ENCODE peak calls at places on chromosomes 13 and 19, in five cellular contexts. M, K, L, N and D are unnamed samples.
A peak's percentile ranks its signal among the peaks of the same experiment; 100 is the strongest.

GRCh38 chr19:2269244-2270156 is 12.5 kb downstream of the PEAK3 start:
- DNase-seq in M (peak; percentile 99), K (peak; percentile 96), L (peak; percentile 99), N (peak; percentile 99), D (peak; percentile 98)

GRCh38 chr13:98110749-98111148 is 32.1 kb upstream of the FARP1 start:
- DNase-seq in M (no peak), K (no peak), L (no peak), N (no peak), D (no peak)

GRCh38 chr19:711224-711623 is 2.5 kb downstream of the PALM start:
- DNase-seq in M (no peak), K (no peak), L (no peak), N (no peak), D (no peak)

GRCh38 chr19:47762615-47763308 is 15.7 kb upstream of the SELENOW start:
- DNase-seq in M (no peak), K (no peak), L (no peak), N (no peak), D (no peak)

GRCh38 chr13:44726214-44726613 is 150.1 kb upstream of the TSC22D1 start:
- DNase-seq in M (no peak), K (no peak), L (no peak), N (no peak), D (no peak)

GRCh38 chr19:40674291-40674690 is 16.2 kb downstream of the NUMBL start:
- DNase-seq in M (no peak), K (peak; percentile 65), L (no peak), N (no peak), D (no peak)

GRCh38 chr13:62710766-62711165 is 1295.1 kb upstream of the PCDH20 start:
- DNase-seq in M (no peak), K (no peak), L (no peak), N (no peak), D (no peak)

GRCh38 chr19:32598022-32598421 is 17.0 kb downstream of the PDCD5 start:
- DNase-seq in M (no peak), K (no peak), L (no peak), N (no peak), D (no peak)

DNA sequence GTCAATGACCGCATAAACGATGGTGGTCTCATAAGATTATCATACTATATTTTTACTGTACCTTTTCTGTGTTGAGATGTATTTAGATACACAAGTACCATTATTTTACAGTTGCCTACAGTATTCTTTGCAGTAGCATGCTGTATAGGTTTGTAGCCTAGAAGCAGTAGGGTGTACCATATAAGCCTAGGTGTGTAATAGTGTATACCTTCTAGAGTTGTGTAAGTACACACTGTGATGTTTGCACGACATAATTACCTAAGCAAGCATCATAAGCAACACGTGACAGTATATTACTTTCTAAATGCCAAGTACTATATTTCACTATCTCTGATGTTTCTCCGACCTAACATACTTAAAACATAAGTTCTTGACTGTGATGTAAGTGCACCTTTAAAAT is 2.7 kb downstream of the LPAR6 start:
- DNase-seq in M (no peak), K (no peak), L (no peak), N (no peak), D (no peak)
- TF ChIP-seq POLR2AphosphoS5 in M (no peak), K (no peak), L (no peak), N (peak; percentile 55), D (no peak)

DNA sequence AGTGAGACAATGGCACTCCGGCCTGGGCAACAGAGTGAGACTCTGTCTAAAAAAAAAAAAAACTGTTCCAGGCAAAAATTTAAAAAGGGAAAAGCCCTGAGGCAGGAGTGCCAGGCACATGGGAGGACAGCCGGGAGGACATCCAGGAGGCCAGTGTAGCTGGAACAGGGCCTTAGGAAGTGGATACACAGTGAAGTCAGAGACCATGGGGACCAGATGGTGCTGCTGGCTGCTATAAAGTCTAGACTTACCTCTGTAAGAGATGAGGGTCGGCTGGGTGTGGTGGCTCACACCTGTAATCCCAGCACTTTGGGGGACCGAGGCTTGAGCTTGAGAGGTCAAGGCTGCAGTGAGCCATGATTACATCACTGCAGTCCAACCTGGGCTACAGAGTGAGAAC is 15.0 kb downstream of the HAS1 start:
- DNase-seq in M (no peak), K (no peak), L (no peak), N (no peak), D (no peak)
- TF ChIP-seq POLR2AphosphoS5 in M (no peak), K (no peak), L (no peak), N (no peak), D (no peak)

GRCh38 chr13:30870049-30870884 is 35.8 kb upstream of the MEDAG start:
- DNase-seq in M (no peak), K (peak; percentile 44), L (peak; percentile 92), N (peak; percentile 88), D (peak; percentile 33)
- TF ChIP-seq POLR2AphosphoS5 in M (no peak), K (no peak), L (no peak), N (peak; percentile 66), D (no peak)

GRCh38 chr19:28685802-28686201 is 527.1 kb downstream of the UQCRFS1 start:
- DNase-seq in M (no peak), K (no peak), L (no peak), N (no peak), D (no peak)
- TF ChIP-seq POLR2AphosphoS5 in M (no peak), K (no peak), L (no peak), N (no peak), D (no peak)

GRCh38 chr13:57843555-57843954 is 212.0 kb downstream of the PCDH17 start:
- DNase-seq in M (no peak), K (no peak), L (no peak), N (no peak), D (no peak)

GRCh38 chr13:57846600-57847173 is 215.1 kb downstream of the PCDH17 start:
- DNase-seq in M (no peak), K (no peak), L (no peak), N (no peak), D (no peak)
- TF ChIP-seq POLR2AphosphoS5 in M (no peak), K (no peak), L (no peak), N (no peak), D (no peak)

DNA sequence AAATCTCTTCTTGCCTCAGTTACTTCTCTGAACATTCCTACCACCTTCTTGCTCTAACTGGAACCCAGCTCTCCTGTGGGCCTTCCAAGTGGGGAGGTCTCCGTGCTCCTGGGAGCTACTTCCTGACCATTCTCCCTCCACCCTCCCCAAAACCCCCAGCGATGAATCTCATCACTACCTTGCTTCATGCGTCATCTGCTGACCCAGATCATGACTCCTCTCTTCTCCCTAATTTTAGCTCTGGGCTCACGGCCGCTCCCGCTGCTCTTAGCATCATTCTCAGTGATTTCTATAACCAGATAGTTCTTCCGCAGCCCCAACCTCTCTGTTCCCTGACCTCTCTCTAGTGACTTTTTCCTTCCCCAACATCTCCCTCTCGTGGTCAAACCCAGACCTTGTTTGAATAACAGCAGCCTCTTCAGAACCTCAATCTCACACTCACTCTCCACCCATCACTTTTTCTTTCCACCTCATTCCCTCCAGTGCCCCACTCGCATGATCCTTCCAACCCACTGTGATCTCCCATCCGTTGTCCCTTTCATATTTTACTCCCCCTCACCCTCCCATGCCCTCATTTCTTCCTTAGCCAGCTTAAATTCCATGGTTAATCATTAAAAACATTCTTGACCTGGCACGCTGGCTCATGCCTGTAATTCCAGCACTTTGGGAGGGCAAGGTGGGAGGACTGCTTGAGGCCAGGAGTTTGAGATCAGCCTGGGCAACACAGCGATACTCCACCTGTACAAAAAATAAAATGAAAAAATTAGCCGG is 21.8 kb downstream of the MRPS12 start:
- DNase-seq in M (no peak), K (no peak), L (no peak), N (no peak), D (peak; percentile 49)
- TF ChIP-seq POLR2AphosphoS5 in M (no peak), K (no peak), L (no peak), N (no peak), D (no peak)

GRCh38 chr13:75836441-75836840 is 200.3 kb downstream of the LMO7 start:
- DNase-seq in M (peak; percentile 55), K (peak; percentile 84), L (no peak), N (no peak), D (no peak)
- TF ChIP-seq POLR2AphosphoS5 in M (no peak), K (peak; percentile 39), L (no peak), N (no peak), D (no peak)

GRCh38 chr19:4533334-4533733 is 1.7 kb downstream of the PLIN5 start:
- DNase-seq in M (no peak), K (no peak), L (no peak), N (no peak), D (no peak)

GRCh38 chr19:4536798-4537197 is 1.8 kb upstream of the PLIN5 start:
- DNase-seq in M (no peak), K (no peak), L (no peak), N (no peak), D (no peak)

GRCh38 chr19:4533835-4534424 is 1.1 kb downstream of the PLIN5 start:
- DNase-seq in M (no peak), K (no peak), L (no peak), N (no peak), D (no peak)

GRCh38 chr19:4537953-4538600 is 1.8 kb downstream of the LRG1 start:
- DNase-seq in M (no peak), K (no peak), L (no peak), N (no peak), D (no peak)

GRCh38 chr19:4534836-4535658 is at the start of gene PLIN5:
- DNase-seq in M (peak; percentile 74), K (peak; percentile 86), L (no peak), N (peak; percentile 84), D (peak; percentile 64)
- TF ChIP-seq POLR2AphosphoS5 in M (no peak), K (no peak), L (no peak), N (no peak), D (no peak)

DNA sequence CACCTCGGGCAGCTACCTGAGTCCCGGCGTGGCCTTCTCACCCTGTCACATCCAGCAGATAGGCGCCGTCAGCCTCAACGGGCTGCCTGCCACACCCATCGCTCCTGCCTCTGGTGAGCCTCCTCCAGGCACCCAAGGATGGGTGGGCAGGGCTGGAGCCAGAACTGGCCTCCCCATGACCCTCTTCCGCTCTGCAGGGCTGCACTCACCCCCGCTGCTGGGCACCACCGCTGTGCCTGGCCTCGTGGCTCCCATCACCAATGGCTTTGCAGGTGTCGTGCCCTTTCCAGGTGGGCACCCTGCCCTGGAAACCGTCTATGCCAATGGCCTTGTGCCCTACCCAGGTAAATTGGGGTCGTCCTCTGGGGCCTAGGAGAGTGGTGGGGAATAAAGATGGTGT is 57.7 kb downstream of the CELF5 start:
- DNase-seq in M (no peak), K (no peak), L (no peak), N (no peak), D (no peak)
- TF ChIP-seq POLR2AphosphoS5 in M (no peak), K (no peak), L (no peak), N (no peak), D (no peak)

GRCh38 chr19:16423891-16424290 is 47.9 kb downstream of the EPS15L1 start:
- DNase-seq in M (no peak), K (no peak), L (no peak), N (no peak), D (no peak)
- TF ChIP-seq POLR2AphosphoS5 in M (no peak), K (no peak), L (no peak), N (no peak), D (no peak)